ENCODE peak calls at places on chromosomes 12 and 14, in seven cellular contexts. One of them, this sample, is unnamed.

GRCh38 chr12:12925383-12925782 is 26.6 kb downstream of the GPRC5D start:
- DNase-seq in memory B cell: no peak
- DNase-seq in T-helper 2 cell: no peak
- DNase-seq in ureter: no peak
- DNase-seq in lower leg skin: no peak
- DNase-seq in neural progenitor cell: no peak
- DNase-seq in upper lobe of left lung: no peak
- DNase-seq in this sample: no peak

GRCh38 chr14:96192049-96192448 is 12.6 kb upstream of the BDKRB2 start:
- DNase-seq in memory B cell: no peak
- DNase-seq in T-helper 2 cell: no peak
- DNase-seq in ureter: no peak
- DNase-seq in lower leg skin: no peak
- DNase-seq in neural progenitor cell: no peak
- DNase-seq in upper lobe of left lung: no peak
- DNase-seq in this sample: no peak

GRCh38 chr14:50058112-50058511 is 58.3 kb downstream of the VCPKMT start:
- DNase-seq in memory B cell: no peak
- DNase-seq in T-helper 2 cell: no peak
- DNase-seq in ureter: no peak
- DNase-seq in lower leg skin: peak
- DNase-seq in neural progenitor cell: no peak
- DNase-seq in upper lobe of left lung: no peak
- DNase-seq in this sample: no peak

GRCh38 chr12:10554971-10555481 is 49.3 kb downstream of the EIF2S3B start:
- DNase-seq in memory B cell: no peak
- DNase-seq in T-helper 2 cell: peak
- DNase-seq in ureter: no peak
- DNase-seq in lower leg skin: no peak
- DNase-seq in neural progenitor cell: no peak
- DNase-seq in upper lobe of left lung: no peak
- DNase-seq in this sample: no peak

GRCh38 chr14:92670177-92670576 is 78.2 kb downstream of the LGMN start:
- DNase-seq in memory B cell: no peak
- DNase-seq in T-helper 2 cell: no peak
- DNase-seq in ureter: no peak
- DNase-seq in lower leg skin: no peak
- DNase-seq in neural progenitor cell: no peak
- DNase-seq in upper lobe of left lung: no peak
- DNase-seq in this sample: no peak

GRCh38 chr12:110281549-110282342 is 699 bp downstream of the ATP2A2 start:
- DNase-seq in memory B cell: peak
- DNase-seq in T-helper 2 cell: peak
- DNase-seq in ureter: peak
- DNase-seq in lower leg skin: peak
- DNase-seq in neural progenitor cell: no peak
- DNase-seq in upper lobe of left lung: peak
- DNase-seq in this sample: peak

GRCh38 chr14:104553166-104554087 is 26.1 kb upstream of the C14orf180 start:
- DNase-seq in memory B cell: no peak
- DNase-seq in T-helper 2 cell: no peak
- DNase-seq in ureter: no peak
- DNase-seq in lower leg skin: peak
- DNase-seq in neural progenitor cell: no peak
- DNase-seq in upper lobe of left lung: peak
- DNase-seq in this sample: no peak

GRCh38 chr14:105323663-105324062 is 9.1 kb downstream of the PACS2 start:
- DNase-seq in memory B cell: no peak
- DNase-seq in T-helper 2 cell: no peak
- DNase-seq in ureter: no peak
- DNase-seq in lower leg skin: no peak
- DNase-seq in neural progenitor cell: no peak
- DNase-seq in upper lobe of left lung: peak
- DNase-seq in this sample: no peak

GRCh38 chr12:124802361-124802760 is 61.3 kb downstream of the SCARB1 start:
- DNase-seq in memory B cell: no peak
- DNase-seq in T-helper 2 cell: no peak
- DNase-seq in ureter: no peak
- DNase-seq in lower leg skin: no peak
- DNase-seq in neural progenitor cell: no peak
- DNase-seq in upper lobe of left lung: no peak
- DNase-seq in this sample: no peak

GRCh38 chr12:117045998-117046374 is 53.2 kb downstream of the TESC start:
- DNase-seq in memory B cell: no peak
- DNase-seq in T-helper 2 cell: no peak
- DNase-seq in ureter: no peak
- DNase-seq in lower leg skin: no peak
- DNase-seq in neural progenitor cell: peak
- DNase-seq in upper lobe of left lung: no peak
- DNase-seq in this sample: no peak

GRCh38 chr14:23640524-23641141 is 4.5 kb downstream of the DHRS2 start:
- DNase-seq in memory B cell: no peak
- DNase-seq in T-helper 2 cell: no peak
- DNase-seq in ureter: no peak
- DNase-seq in lower leg skin: peak
- DNase-seq in neural progenitor cell: no peak
- DNase-seq in upper lobe of left lung: no peak
- DNase-seq in this sample: no peak

GRCh38 chr12:58249610-58250009 is 308.2 kb downstream of the ATP23 start:
- DNase-seq in memory B cell: no peak
- DNase-seq in T-helper 2 cell: no peak
- DNase-seq in ureter: no peak
- DNase-seq in lower leg skin: no peak
- DNase-seq in neural progenitor cell: no peak
- DNase-seq in upper lobe of left lung: no peak
- DNase-seq in this sample: no peak

GRCh38 chr12:2154050-2154449 is 101.3 kb downstream of the CACNA1C start:
- DNase-seq in memory B cell: no peak
- DNase-seq in T-helper 2 cell: no peak
- DNase-seq in ureter: no peak
- DNase-seq in lower leg skin: no peak
- DNase-seq in neural progenitor cell: peak
- DNase-seq in upper lobe of left lung: no peak
- DNase-seq in this sample: no peak

GRCh38 chr12:127903146-127903545 is 363.8 kb upstream of the TMEM132C start:
- DNase-seq in memory B cell: no peak
- DNase-seq in T-helper 2 cell: no peak
- DNase-seq in ureter: no peak
- DNase-seq in lower leg skin: no peak
- DNase-seq in neural progenitor cell: no peak
- DNase-seq in upper lobe of left lung: no peak
- DNase-seq in this sample: no peak

GRCh38 chr14:99568567-99569560 is 35.1 kb downstream of the CCDC85C start:
- DNase-seq in memory B cell: no peak
- DNase-seq in T-helper 2 cell: no peak
- DNase-seq in ureter: no peak
- DNase-seq in lower leg skin: no peak
- DNase-seq in neural progenitor cell: no peak
- DNase-seq in upper lobe of left lung: no peak
- DNase-seq in this sample: no peak

GRCh38 chr12:59833408-59833807 is 237.6 kb downstream of the SLC16A7 start:
- DNase-seq in memory B cell: no peak
- DNase-seq in T-helper 2 cell: no peak
- DNase-seq in ureter: no peak
- DNase-seq in lower leg skin: no peak
- DNase-seq in neural progenitor cell: no peak
- DNase-seq in upper lobe of left lung: no peak
- DNase-seq in this sample: no peak